ENCODE peak calls at places on chromosomes 6 and 20, in four cellular contexts. V, N, O and F are unnamed samples.

GRCh38 chr6:166855416-166855815 is 100.9 kb downstream of the RNASET2 start:
- DNase-seq in V (no peak), N (no peak), O (no peak), F (no peak)

GRCh38 chr20:19540401-19540800 is 217.7 kb upstream of the RIN2 start:
- DNase-seq in V (no peak), N (no peak), O (no peak), F (no peak)

GRCh38 chr20:44137210-44137781 is 49.7 kb downstream of the JPH2 start:
- DNase-seq in V (peak; percentile 90), N (no peak), O (peak; percentile 67), F (peak; percentile 72)

GRCh38 chr6:28867078-28867414 is 56.7 kb downstream of the TRIM27 start:
- DNase-seq in V (no peak), N (no peak), O (no peak), F (peak; percentile 38)

GRCh38 chr6:45946352-45946751 is 69.3 kb downstream of the CLIC5 start:
- DNase-seq in V (peak; percentile 49), N (peak; percentile 10), O (peak; percentile 89), F (no peak)

GRCh38 chr6:8236956-8237355 is 134.6 kb upstream of the EEF1E1 start:
- DNase-seq in V (no peak), N (no peak), O (no peak), F (no peak)

GRCh38 chr6:447381-448165 is 56.0 kb downstream of the IRF4 start:
- DNase-seq in V (no peak), N (no peak), O (no peak), F (no peak)

GRCh38 chr6:34575326-34575725 is 19.2 kb upstream of the SPDEF start:
- DNase-seq in V (no peak), N (no peak), O (no peak), F (no peak)

GRCh38 chr6:16438677-16439615 is 200.6 kb downstream of the GMPR start:
- DNase-seq in V (no peak), N (peak; percentile 46), O (peak; percentile 57), F (peak; percentile 70)

GRCh38 chr6:150072201-150072600 is 3.3 kb upstream of the ULBP3 start:
- DNase-seq in V (peak; percentile 86), N (peak; percentile 69), O (peak; percentile 61), F (peak; percentile 88)

GRCh38 chr20:32575805-32576204 is 9.3 kb downstream of the NOL4L start:
- DNase-seq in V (no peak), N (no peak), O (no peak), F (no peak)

GRCh38 chr20:47445291-47445690 is 56.4 kb upstream of the NCOA3 start:
- DNase-seq in V (no peak), N (no peak), O (no peak), F (no peak)

GRCh38 chr6:89602136-89602535 is 36.4 kb downstream of the LYRM2 start:
- DNase-seq in V (no peak), N (no peak), O (no peak), F (no peak)

GRCh38 chr6:12065321-12066140 is 53.4 kb downstream of the HIVEP1 start:
- DNase-seq in V (no peak), N (no peak), O (no peak), F (no peak)

GRCh38 chr6:6918216-6918983 is 189.4 kb upstream of the RREB1 start:
- DNase-seq in V (peak; percentile 72), N (peak; percentile 4), O (peak; percentile 71), F (peak; percentile 80)

GRCh38 chr6:137949686-137950390 is 82.8 kb downstream of the TNFAIP3 start:
- DNase-seq in V (no peak), N (no peak), O (no peak), F (no peak)

GRCh38 chr6:132063738-132064137 is 112.6 kb upstream of the CCN2 start:
- DNase-seq in V (peak; percentile 93), N (no peak), O (peak; percentile 85), F (peak; percentile 85)

GRCh38 chr6:38567436-38567835 is 72.3 kb downstream of the BTBD9 start:
- DNase-seq in V (peak; percentile 89), N (peak; percentile 33), O (peak; percentile 71), F (peak; percentile 41)

GRCh38 chr6:90458353-90459224 is 128.3 kb downstream of the MAP3K7 start:
- DNase-seq in V (no peak), N (no peak), O (no peak), F (no peak)

GRCh38 chr6:73134588-73134987 is 90.7 kb downstream of the KHDC1L start:
- DNase-seq in V (peak; percentile 65), N (no peak), O (peak; percentile 28), F (no peak)

GRCh38 chr6:157656437-157657005 is 166.5 kb upstream of the SNX9 start:
- DNase-seq in V (peak; percentile 62), N (no peak), O (peak; percentile 31), F (peak; percentile 39)

GRCh38 chr6:26230336-26230735 is 134.7 kb upstream of the BTN3A2 start:
- DNase-seq in V (no peak), N (no peak), O (no peak), F (no peak)

GRCh38 chr6:148590881-148591280 is 155.9 kb upstream of the UST start:
- DNase-seq in V (peak; percentile 64), N (no peak), O (no peak), F (no peak)

GRCh38 chr20:35059110-35059509 is 33.5 kb downstream of the TRPC4AP start:
- DNase-seq in V (no peak), N (no peak), O (no peak), F (no peak)

GRCh38 chr6:158461954-158462353 is 97.9 kb upstream of the TMEM181 start:
- DNase-seq in V (no peak), N (no peak), O (no peak), F (no peak)

GRCh38 chr6:56293756-56294155 is 46.4 kb upstream of the COL21A1 start:
- DNase-seq in V (peak; percentile 49), N (no peak), O (no peak), F (no peak)

GRCh38 chr6:34246563-34247391 is 2.0 kb downstream of the SMIM29 start:
- DNase-seq in V (peak; percentile 76), N (peak; percentile 48), O (no peak), F (no peak)

GRCh38 chr6:36033935-36034334 is 6.3 kb downstream of the MAPK14 start:
- DNase-seq in V (peak; percentile 36), N (no peak), O (peak; percentile 22), F (no peak)

GRCh38 chr20:19691125-19691524 is 66.9 kb upstream of the RIN2 start:
- DNase-seq in V (no peak), N (no peak), O (no peak), F (no peak)

GRCh38 chr6:131062245-131063027 is 609 bp downstream of the EPB41L2 start:
- DNase-seq in V (peak; percentile 50), N (peak; percentile 9), O (no peak), F (no peak)

GRCh38 chr20:48463916-48464315 is 363.9 kb downstream of the PREX1 start:
- DNase-seq in V (peak; percentile 51), N (no peak), O (peak; percentile 12), F (peak; percentile 28)

GRCh38 chr6:163021054-163021453 is 293.3 kb downstream of the PACRG start:
- DNase-seq in V (no peak), N (no peak), O (no peak), F (no peak)

GRCh38 chr20:36967636-36968035 is 16.1 kb upstream of the SAMHD1 start:
- DNase-seq in V (no peak), N (no peak), O (no peak), F (no peak)

GRCh38 chr6:3144571-3144970 is 12.8 kb downstream of the TUBB2A start:
- DNase-seq in V (no peak), N (no peak), O (no peak), F (no peak)

GRCh38 chr6:156461647-156462046 is 315.5 kb upstream of the ARID1B start:
- DNase-seq in V (no peak), N (no peak), O (no peak), F (no peak)